ENCODE peak calls at places on chromosomes 11 and 22, in four cellular contexts. S is colonic mucosa, K is kidney epithelial cell, D is MM.1S. L is an unnamed sample.

GRCh38 chr11:23988381-23989006 is 508.4 kb upstream of the LUZP2 start:
- DNase-seq in S (no peak), K (no peak), D (peak), L (no peak)

GRCh38 chr11:35012467-35013191 is 96.2 kb downstream of the PDHX start:
- DNase-seq in S (no peak), K (no peak), D (peak), L (no peak)

GRCh38 chr11:46435679-46436078 is 44.1 kb upstream of the CHRM4 start:
- DNase-seq in S (no peak), K (no peak), D (no peak), L (no peak)

GRCh38 chr22:32261306-32261705 is 6.2 kb upstream of the SLC5A4 start:
- DNase-seq in S (no peak), K (no peak), D (no peak), L (no peak)

GRCh38 chr11:129148487-129148886 is 43.6 kb downstream of the ARHGAP32 start:
- DNase-seq in S (no peak), K (no peak), D (no peak), L (no peak)

GRCh38 chr11:61671527-61671926 is 8.7 kb upstream of the DAGLA start:
- DNase-seq in S (peak), K (no peak), D (no peak), L (no peak)

GRCh38 chr22:43884600-43885318 is 7.1 kb downstream of the PNPLA5 start:
- DNase-seq in S (peak), K (no peak), D (peak), L (no peak)

GRCh38 chr11:106379712-106380111 is 302.2 kb downstream of the AASDHPPT start:
- DNase-seq in S (no peak), K (no peak), D (no peak), L (no peak)

GRCh38 chr11:69442012-69442806 is 39.3 kb upstream of the LINC01488 start:
- DNase-seq in S (no peak), K (no peak), D (no peak), L (no peak)

GRCh38 chr22:24108073-24108472 is 73.2 kb upstream of the SUSD2 start:
- DNase-seq in S (no peak), K (no peak), D (no peak), L (no peak)

GRCh38 chr11:125263268-125263790 is 98.8 kb downstream of the PKNOX2 start:
- DNase-seq in S (peak), K (peak), D (no peak), L (peak)

GRCh38 chr11:125264091-125265022 is 99.8 kb downstream of the PKNOX2 start:
- DNase-seq in S (no peak), K (no peak), D (no peak), L (no peak)

GRCh38 chr11:125261471-125262087 is 97.0 kb downstream of the PKNOX2 start:
- DNase-seq in S (no peak), K (no peak), D (no peak), L (no peak)

GRCh38 chr11:125262825-125263218 is 98.3 kb downstream of the PKNOX2 start:
- DNase-seq in S (no peak), K (no peak), D (no peak), L (no peak)

DNA sequence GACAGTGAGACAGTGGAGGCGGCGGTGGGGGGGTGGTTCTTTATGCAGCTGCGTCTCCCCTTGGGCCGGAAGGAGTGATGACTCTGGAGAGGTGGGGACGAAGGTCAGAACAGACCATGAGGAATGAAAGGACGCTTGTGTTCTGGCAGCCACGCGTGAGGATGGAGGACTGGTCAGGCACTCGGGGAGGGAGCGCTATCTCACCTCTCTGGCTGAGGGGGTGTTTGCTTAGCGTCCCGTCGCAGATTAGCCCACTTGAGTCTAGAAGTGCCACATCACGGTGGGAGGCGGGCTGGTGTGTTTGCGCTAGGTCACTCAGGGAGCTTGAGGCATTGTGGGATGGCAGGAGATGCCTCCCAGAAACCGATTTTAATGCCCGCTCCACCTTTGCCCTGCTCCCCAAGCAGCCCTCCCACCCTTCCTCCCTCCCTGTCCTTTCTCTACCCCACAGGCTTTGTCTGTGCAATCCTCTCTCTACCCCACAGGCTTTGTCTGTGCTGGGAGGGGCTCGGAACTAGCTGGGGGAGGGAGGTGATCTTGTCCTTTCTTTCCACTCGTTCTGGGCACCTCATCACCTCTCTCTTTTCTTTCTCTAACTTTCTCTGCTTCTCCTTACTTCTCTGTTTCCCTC is 97.8 kb downstream of the PKNOX2 start:
- DNase-seq in S (no peak), K (no peak), D (no peak), L (no peak)
- TF ChIP-seq CTCF in S (no peak), K (no peak), D (no peak), L (no peak)

DNA sequence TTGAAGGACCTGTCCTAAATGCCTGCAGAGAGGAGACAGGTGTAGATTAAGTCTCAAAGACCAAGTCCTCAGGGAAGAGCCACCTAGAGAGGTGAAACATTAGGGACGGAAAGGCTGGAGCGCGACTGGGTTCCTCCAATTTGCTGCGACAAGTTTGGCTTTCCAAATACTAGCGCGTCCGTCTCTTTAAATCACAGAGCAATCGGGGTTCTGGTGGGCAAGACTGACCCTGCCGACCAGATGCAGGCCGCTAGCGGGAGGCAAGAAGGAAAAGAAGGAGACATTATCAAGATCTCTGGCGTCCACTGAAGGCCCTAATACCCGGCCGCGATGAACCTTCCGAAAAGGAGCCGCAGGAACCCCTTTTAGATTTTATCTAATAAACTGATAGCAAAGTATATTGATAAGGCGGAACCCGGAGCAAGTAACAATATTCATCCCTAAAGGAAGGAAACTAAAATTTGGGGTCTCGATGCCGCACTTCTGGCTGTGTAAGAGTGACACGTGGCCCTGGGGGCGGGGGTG is 128.2 kb upstream of the C11orf58 start:
- DNase-seq in S (no peak), K (no peak), D (no peak), L (no peak)
- H3K4me3 ChIP-seq in S (no peak), K (no peak), D (no peak), L (no peak)

GRCh38 chr11:72102946-72103753 is at the start of gene LAMTOR1:
- DNase-seq in S (peak), K (peak), D (peak), L (peak)
- TF ChIP-seq CTCF in S (peak), K (peak), D (peak), L (peak)

DNA sequence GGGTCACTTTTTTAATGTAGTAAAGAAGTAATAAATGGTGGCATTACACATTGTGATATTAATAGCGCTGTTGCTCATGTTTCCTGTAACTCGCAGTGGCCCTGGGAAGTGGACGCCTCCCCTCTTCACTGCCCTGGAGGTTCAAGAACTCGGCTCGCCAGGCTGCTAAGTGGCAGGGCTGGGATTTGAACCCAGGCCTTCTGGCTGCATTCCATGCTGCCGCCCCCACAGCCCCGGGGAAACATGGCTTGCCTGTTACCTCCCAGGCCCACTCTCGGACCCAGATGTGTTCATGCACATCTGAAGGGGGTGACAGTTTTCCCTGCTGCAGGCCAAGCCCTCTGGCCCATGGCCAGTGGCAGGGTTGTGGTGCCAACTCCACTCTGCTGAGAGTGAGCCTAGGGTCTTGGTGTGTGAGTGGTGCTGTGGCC is 25.0 kb upstream of the MGAT3 start:
- DNase-seq in S (no peak), K (no peak), D (no peak), L (peak)
- H3K4me3 ChIP-seq in S (no peak), K (no peak), D (no peak), L (no peak)

GRCh38 chr22:29306830-29307657 is 594 bp downstream of the GAS2L1 start:
- DNase-seq in S (peak), K (no peak), D (peak), L (peak)
- TF ChIP-seq CTCF in S (no peak), K (no peak), D (no peak), L (no peak)

GRCh38 chr11:75241906-75242644 is 1.5 kb downstream of the TPBGL start:
- DNase-seq in S (no peak), K (no peak), D (no peak), L (no peak)
- H3K4me3 ChIP-seq in S (peak), K (peak), D (peak), L (peak)